ENCODE peak calls at places on chromosomes 16 and 17, in ten cellular contexts. O is pons; X is amniotic stem cell; M is breast epithelium; B is naive B cell; L is EL; R is HS-5; V is activated naive CD8-positive, alpha-beta T cell treated with anti-CD3 and anti-CD28 coated beads, Interleukin-2, amount 50 U/mL, for 24 hours; P is CD4-positive, alpha-beta T cell; U is AG04449. F is an unnamed sample.
A peak's percentile ranks its signal among the peaks of the same experiment; 100 is the strongest.

GRCh38 chr17:17476865-17477467 is at the start of gene MED9:
- DNase-seq in U (peak; percentile 21), R (peak; percentile 53), P (peak; percentile 94), M (peak; percentile 91), L (peak; percentile 89), O (peak; percentile 86), X (peak; percentile 62), V (peak; percentile 98), B (peak; percentile 93), F (peak; percentile 99)

GRCh38 chr16:2282866-2283555 is 15.1 kb upstream of the RNPS1 start:
- DNase-seq in U (no peak), X (no peak), O (no peak), V (no peak), B (no peak), R (no peak), P (no peak), L (no peak), M (no peak), F (no peak)

GRCh38 chr17:80096531-80097306 is 4.7 kb upstream of the GAA start:
- DNase-seq in B (no peak), P (no peak), X (no peak), U (no peak), L (no peak), V (no peak), O (no peak), M (no peak), R (no peak), F (no peak)

GRCh38 chr17:79800325-79801155 is 3.7 kb upstream of the CBX8 start:
- DNase-seq in L (peak; percentile 51), P (no peak), U (no peak), X (no peak), V (no peak), O (no peak), R (no peak), M (no peak), B (no peak), F (peak; percentile 61)

GRCh38 chr16:2799852-2800226 is 1.6 kb downstream of the PRSS41 start:
- DNase-seq in B (no peak), V (no peak), X (no peak), P (no peak), L (no peak), O (no peak), U (no peak), R (no peak), M (no peak), F (no peak)

GRCh38 chr16:138049-138417 is 440 bp downstream of the NPRL3 start:
- DNase-seq in X (no peak), B (peak; percentile 24), P (no peak), R (no peak), O (no peak), M (no peak), U (no peak), V (peak; percentile 26), L (peak; percentile 9), F (peak; percentile 38)

GRCh38 chr17:76363107-76363801 is 9.5 kb upstream of the PRPSAP1 start:
- DNase-seq in O (no peak), P (no peak), L (no peak), X (no peak), M (no peak), V (no peak), U (no peak), B (no peak), R (no peak), F (no peak)

GRCh38 chr17:42387221-42387657 is 1.0 kb downstream of the STAT3 start:
- DNase-seq in R (no peak), V (no peak), U (no peak), L (peak; percentile 55), P (no peak), M (no peak), B (no peak), O (no peak), X (no peak), F (no peak)

GRCh38 chr17:9204026-9204425 is 182.7 kb downstream of the NTN1 start:
- DNase-seq in M (no peak), V (no peak), L (no peak), B (no peak), P (no peak), X (no peak), R (no peak), O (no peak), U (no peak), F (no peak)

GRCh38 chr17:81509048-81509686 is 3.4 kb downstream of the ACTG1 start:
- DNase-seq in V (no peak), B (no peak), O (no peak), X (no peak), R (no peak), P (no peak), L (peak; percentile 65), M (no peak), U (no peak), F (no peak)

GRCh38 chr17:34423978-34424813 is 61.2 kb upstream of the CCL1 start:
- DNase-seq in L (no peak), X (no peak), P (no peak), B (no peak), U (no peak), M (no peak), O (no peak), V (no peak), R (no peak), F (no peak)

F was measured in GM20000.